ENCODE peak calls at places on chromosomes 5 and 9, in five cellular contexts. K is stimulated activated CD4-positive, alpha-beta T cell treated with anti-CD3 and anti-CD28 coated beads, Interleukin-1b, Interleukin-23, amount 100 ng/mL, for 4 hours; Y is neural crest cell; D is stimulated activated naive CD8-positive, alpha-beta T cell treated with anti-CD3 and anti-CD28 coated beads, Interleukin-15, amount 100 ng/mL, for 72 hours; W is A172. S is an unnamed sample.

GRCh38 chr9:1732670-1733069 is 282.5 kb upstream of the SMARCA2 start:
- DNase-seq in K (no peak), Y (no peak), D (no peak), W (no peak), S (no peak)

GRCh38 chr9:88187631-88188030 is 49.4 kb upstream of the SPATA31C2 start:
- DNase-seq in K (no peak), Y (no peak), D (no peak), W (no peak), S (no peak)

GRCh38 chr9:5838884-5839571 is 6.1 kb upstream of the ERMP1 start:
- DNase-seq in K (no peak), Y (no peak), D (no peak), W (peak; percentile 64), S (peak; percentile 63)

GRCh38 chr5:60101561-60101960 is 208.0 kb upstream of the PDE4D start:
- DNase-seq in K (no peak), Y (no peak), D (no peak), W (peak; percentile 61), S (no peak)

GRCh38 chr9:112774006-112774996 is 23.7 kb downstream of the SNX30 start:
- DNase-seq in K (no peak), Y (no peak), D (no peak), W (no peak), S (no peak)

GRCh38 chr5:80653497-80653896 is 955 bp upstream of the MSH3 start:
- DNase-seq in K (no peak), Y (no peak), D (no peak), W (no peak), S (no peak)

GRCh38 chr5:126499742-126500396 is 76.7 kb downstream of the GRAMD2B start:
- DNase-seq in K (peak; percentile 9), Y (no peak), D (peak; percentile 13), W (peak; percentile 28), S (no peak)

GRCh38 chr9:93252781-93253530 is 69.0 kb downstream of the WNK2 start:
- DNase-seq in K (no peak), Y (no peak), D (no peak), W (no peak), S (no peak)

GRCh38 chr5:2960309-2960708 is 208.8 kb upstream of the IRX2 start:
- DNase-seq in K (no peak), Y (no peak), D (no peak), W (no peak), S (no peak)

GRCh38 chr9:109014267-109015025 is 1.1 kb upstream of the CTNNAL1 start:
- DNase-seq in K (no peak), Y (no peak), D (no peak), W (no peak), S (no peak)

GRCh38 chr5:67896312-67896985 is 319.1 kb upstream of the PIK3R1 start:
- DNase-seq in K (no peak), Y (no peak), D (no peak), W (no peak), S (no peak)

GRCh38 chr5:43232943-43233833 is 41.2 kb downstream of the NIM1K start:
- DNase-seq in K (no peak), Y (no peak), D (no peak), W (no peak), S (no peak)

GRCh38 chr9:77708416-77708815 is 60.3 kb upstream of the GNA14 start:
- DNase-seq in K (no peak), Y (no peak), D (no peak), W (peak; percentile 57), S (no peak)

GRCh38 chr5:53069626-53070025 is 39.9 kb downstream of the MOCS2 start:
- DNase-seq in K (peak; percentile 22), Y (no peak), D (peak; percentile 83), W (peak; percentile 85), S (peak; percentile 11)

GRCh38 chr9:90801175-90801506 is 478 bp upstream of the SYK start:
- DNase-seq in K (no peak), Y (no peak), D (no peak), W (no peak), S (no peak)

GRCh38 chr5:65961644-65962043 is 35.3 kb downstream of the ERBIN start:
- DNase-seq in K (peak; percentile 2), Y (no peak), D (peak; percentile 30), W (peak; percentile 36), S (peak; percentile 35)

GRCh38 chr5:58311526-58311925 is 148.4 kb downstream of the PLK2 start:
- DNase-seq in K (no peak), Y (no peak), D (no peak), W (no peak), S (no peak)

GRCh38 chr9:73132034-73132776 is 19.5 kb upstream of the ANXA1 start:
- DNase-seq in K (peak; percentile 38), Y (peak; percentile 33), D (peak; percentile 73), W (peak; percentile 76), S (peak; percentile 41)

GRCh38 chr9:137053944-137054931 is at the start of gene ENTPD2:
- DNase-seq in K (peak; percentile 29), Y (no peak), D (no peak), W (no peak), S (no peak)

GRCh38 chr9:76651114-76651697 is 113.0 kb upstream of the PCA3 start:
- DNase-seq in K (no peak), Y (no peak), D (no peak), W (no peak), S (no peak)

GRCh38 chr9:113955076-113955752 is 79.1 kb downstream of the ZNF618 start:
- DNase-seq in K (no peak), Y (no peak), D (no peak), W (peak; percentile 20), S (no peak)

GRCh38 chr9:12781334-12781733 is 6.5 kb downstream of the LURAP1L start:
- DNase-seq in K (no peak), Y (no peak), D (no peak), W (no peak), S (no peak)

GRCh38 chr9:89999534-90000370 is 394.9 kb downstream of the GADD45G start:
- DNase-seq in K (peak; percentile 44), Y (no peak), D (peak; percentile 90), W (peak; percentile 81), S (peak; percentile 47)

GRCh38 chr5:54329731-54330709 is 19.6 kb upstream of the ARL15 start:
- DNase-seq in K (no peak), Y (no peak), D (no peak), W (peak; percentile 98), S (peak; percentile 35)

GRCh38 chr5:1021136-1021968 is 12.8 kb downstream of the NKD2 start:
- DNase-seq in K (no peak), Y (no peak), D (no peak), W (no peak), S (no peak)

GRCh38 chr5:119743927-119744326 is 114.6 kb downstream of the FAM170A start:
- DNase-seq in K (no peak), Y (peak; percentile 4), D (no peak), W (peak; percentile 41), S (no peak)

GRCh38 chr9:69223605-69224004 is 49.5 kb downstream of the TJP2 start:
- DNase-seq in K (no peak), Y (peak; percentile 41), D (no peak), W (peak; percentile 83), S (peak; percentile 92)